ENCODE peak calls at places on chromosomes 16 and 17, in nine cellular contexts. I is astrocyte of the cerebellum, W is neural progenitor cell, F is endodermal cell, K is DND-41, R is AG04450, T is IMR-90, D is ovary, P is fibroblast of pulmonary artery. B is an unnamed sample.
A peak's percentile ranks its signal among the peaks of the same experiment; 100 is the strongest.

GRCh38 chr17:19407601-19408380 is 3.2 kb upstream of the RNF112 start:
- DNase-seq in I (no peak), W (no peak), F (no peak), K (no peak), R (no peak), T (no peak), D (no peak), P (no peak), B (no peak)

GRCh38 chr17:78358538-78359215 is 1.2 kb downstream of the SOCS3 start:
- DNase-seq in I (no peak), W (peak; percentile 71), F (peak; percentile 81), K (no peak), R (no peak), T (peak; percentile 53), D (no peak), P (peak; percentile 64), B (peak; percentile 60)

GRCh38 chr17:67520916-67521772 is 144.1 kb downstream of the PITPNC1 start:
- DNase-seq in I (no peak), W (no peak), F (no peak), K (no peak), R (no peak), T (peak; percentile 24), D (no peak), P (no peak), B (no peak)

GRCh38 chr17:47701603-47702002 is 7.6 kb downstream of the TBKBP1 start:
- DNase-seq in I (no peak), W (peak; percentile 88), F (peak; percentile 80), K (no peak), R (no peak), T (no peak), D (peak; percentile 46), P (no peak), B (peak; percentile 17)

GRCh38 chr17:80364091-80364691 is 50.8 kb upstream of the ENDOV start:
- DNase-seq in I (no peak), W (peak; percentile 63), F (peak; percentile 87), K (peak; percentile 47), R (no peak), T (no peak), D (peak; percentile 40), P (no peak), B (peak; percentile 41)

GRCh38 chr16:53809088-53809951 is 105.4 kb downstream of the FTO start:
- DNase-seq in I (peak; percentile 68), W (no peak), F (no peak), K (no peak), R (peak; percentile 60), T (peak; percentile 92), D (no peak), P (peak; percentile 78), B (no peak)

GRCh38 chr16:71670537-71670936 is 44.6 kb downstream of the MARVELD3 start:
- DNase-seq in I (no peak), W (no peak), F (no peak), K (no peak), R (no peak), T (no peak), D (no peak), P (no peak), B (no peak)

GRCh38 chr17:72588961-72589360 is 468.1 kb downstream of the SOX9 start:
- DNase-seq in I (no peak), W (no peak), F (no peak), K (peak; percentile 16), R (no peak), T (peak; percentile 89), D (no peak), P (no peak), B (peak; percentile 82)

GRCh38 chr17:44850612-44851011 is 2.9 kb downstream of the HIGD1B start:
- DNase-seq in I (no peak), W (no peak), F (no peak), K (no peak), R (no peak), T (no peak), D (no peak), P (no peak), B (no peak)

GRCh38 chr16:77674888-77675287 is 47.4 kb upstream of the NUDT7 start:
- DNase-seq in I (peak; percentile 28), W (no peak), F (no peak), K (no peak), R (peak; percentile 56), T (peak; percentile 80), D (no peak), P (peak; percentile 50), B (no peak)

GRCh38 chr16:57699899-57700298 is 5.3 kb downstream of the DRC7 start:
- DNase-seq in I (no peak), W (no peak), F (no peak), K (no peak), R (no peak), T (no peak), D (no peak), P (no peak), B (no peak)

GRCh38 chr16:15576960-15577958 is 65.7 kb downstream of the MARF1 start:
- DNase-seq in I (no peak), W (no peak), F (no peak), K (no peak), R (no peak), T (no peak), D (no peak), P (no peak), B (no peak)

GRCh38 chr17:9158545-9159452 is 137.5 kb downstream of the NTN1 start:
- DNase-seq in I (no peak), W (no peak), F (no peak), K (no peak), R (no peak), T (no peak), D (no peak), P (no peak), B (no peak)

GRCh38 chr17:40993856-40994255 is at the start of gene KRTAP3-3:
- DNase-seq in I (no peak), W (no peak), F (no peak), K (peak; percentile 13), R (no peak), T (no peak), D (no peak), P (no peak), B (no peak)

GRCh38 chr16:69476920-69477418 is 52.5 kb downstream of the CYB5B start:
- DNase-seq in I (peak; percentile 23), W (no peak), F (no peak), K (no peak), R (peak; percentile 77), T (peak; percentile 97), D (no peak), P (peak; percentile 63), B (no peak)

GRCh38 chr16:83520596-83520995 is 287.2 kb upstream of the HSBP1 start:
- DNase-seq in I (no peak), W (no peak), F (no peak), K (no peak), R (no peak), T (no peak), D (no peak), P (no peak), B (no peak)

DNA sequence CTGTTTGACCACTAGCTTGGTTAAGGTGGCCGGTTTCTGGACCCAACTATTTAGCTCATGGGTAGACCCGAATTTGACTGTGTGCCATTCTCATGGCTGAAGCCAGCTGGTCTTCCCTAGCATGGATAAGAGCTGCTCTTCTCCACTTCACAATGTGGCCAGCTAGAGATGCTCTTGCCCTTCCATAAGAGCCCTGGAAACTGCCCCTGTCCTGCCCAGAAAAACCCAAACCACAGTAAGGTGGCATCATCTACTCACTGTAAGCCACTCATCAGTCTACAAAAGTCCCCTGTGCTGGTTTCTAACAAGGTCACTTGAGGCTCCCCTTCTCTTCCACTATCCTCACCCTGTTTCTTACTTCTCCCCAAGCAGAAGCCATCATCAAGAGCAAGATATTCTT is 165.1 kb downstream of the HS3ST2 start:
- DNase-seq in I (no peak), W (no peak), F (no peak), K (no peak), R (no peak), T (no peak), D (no peak), P (no peak), B (no peak)
- TF ChIP-seq CTCF in I (no peak), W (no peak), F (no peak), K (no peak), R (no peak), T (no peak), D (no peak), P (no peak), B (no peak)

GRCh38 chr17:57665696-57666095 is 79.4 kb downstream of the CCDC182 start:
- DNase-seq in I (no peak), W (peak; percentile 26), F (peak; percentile 62), K (no peak), R (no peak), T (no peak), D (peak; percentile 17), P (no peak), B (no peak)
- TF ChIP-seq CTCF in I (no peak), W (no peak), F (no peak), K (no peak), R (no peak), T (no peak), D (no peak), P (no peak), B (no peak)

GRCh38 chr16:8946544-8946943 is 17.2 kb downstream of the USP7 start:
- DNase-seq in I (no peak), W (no peak), F (peak; percentile 54), K (no peak), R (no peak), T (no peak), D (no peak), P (no peak), B (no peak)
- TF ChIP-seq CTCF in I (no peak), W (no peak), F (no peak), K (peak; percentile 9), R (no peak), T (no peak), D (no peak), P (no peak), B (no peak)

GRCh38 chr17:66451188-66452149 is 149.1 kb downstream of the PRKCA start:
- DNase-seq in I (no peak), W (peak; percentile 63), F (peak; percentile 92), K (peak; percentile 56), R (no peak), T (no peak), D (no peak), P (no peak), B (no peak)
- TF ChIP-seq CTCF in I (no peak), W (peak; percentile 66), F (peak; percentile 80), K (peak; percentile 46), R (no peak), T (peak; percentile 8), D (no peak), P (peak; percentile 14), B (no peak)

DNA sequence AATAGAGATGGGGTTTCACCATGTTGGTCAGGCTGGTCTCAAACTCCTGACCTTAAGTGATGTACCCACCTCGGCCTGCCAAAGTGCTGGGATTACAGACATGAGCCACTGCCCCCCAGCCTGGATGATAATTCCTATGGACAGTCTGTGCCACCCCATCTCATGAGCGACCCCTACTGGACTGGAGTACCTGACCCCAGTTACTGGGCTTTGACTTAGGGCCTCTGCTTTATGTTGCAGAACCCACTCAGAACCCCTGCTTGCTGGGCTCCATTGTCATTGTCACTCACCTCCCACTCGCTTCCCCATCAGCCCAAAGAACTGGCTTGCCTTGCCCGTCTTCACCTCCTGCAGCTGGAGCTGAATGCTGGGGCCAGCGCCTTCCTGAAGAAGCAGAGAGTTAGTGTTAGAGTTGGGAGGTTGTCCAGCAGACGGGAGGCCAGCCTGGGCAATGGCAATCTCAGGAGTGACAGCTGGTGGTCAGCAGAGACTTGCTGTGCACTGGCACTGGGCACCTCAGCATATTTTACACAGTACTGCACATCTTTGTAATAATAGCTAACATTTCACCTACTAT is 4.0 kb downstream of the TAC4 start:
- DNase-seq in I (no peak), W (peak; percentile 57), F (peak; percentile 89), K (peak; percentile 22), R (no peak), T (no peak), D (no peak), P (peak; percentile 30), B (no peak)
- TF ChIP-seq CTCF in I (peak; percentile 37), W (peak; percentile 58), F (peak; percentile 77), K (peak; percentile 38), R (peak; percentile 34), T (peak; percentile 37), D (no peak), P (peak; percentile 55), B (peak; percentile 27)

B was measured in lower lobe of right lung.